ENCODE peak calls at places on chromosomes 7 and 10, in eight cellular contexts. C is fibroblast of lung, B is right lobe of liver, I is tibial artery, S is lower lobe of right lung, Y is heart right ventricle, G is esophagus squamous epithelium, W is adrenal gland. L is an unnamed sample. For H3K27me3, the result is how much of the 10 kb centered on the place peaks cover.

GRCh38 chr7:68642727-68643126 is 955.5 kb upstream of the AUTS2 start:
- DNase-seq in C (no peak), B (no peak), I (no peak), S (no peak), Y (no peak), G (no peak), W (no peak), L (no peak)

GRCh38 chr10:63666836-63667383 is 145.7 kb downstream of the REEP3 start:
- DNase-seq in C (peak), B (no peak), I (no peak), S (no peak), Y (no peak), G (no peak), W (no peak), L (no peak)

GRCh38 chr10:57320416-57320815 is 947.3 kb downstream of the IPMK start:
- DNase-seq in C (no peak), B (no peak), I (no peak), S (no peak), Y (no peak), G (no peak), W (no peak), L (no peak)

GRCh38 chr7:138608292-138608691 is 92.9 kb downstream of the SVOPL start:
- DNase-seq in C (peak), B (no peak), I (no peak), S (no peak), Y (no peak), G (no peak), W (no peak), L (no peak)

GRCh38 chr10:70592186-70592735 is 10.3 kb downstream of the PRF1 start:
- DNase-seq in C (no peak), B (no peak), I (no peak), S (no peak), Y (no peak), G (no peak), W (no peak), L (no peak)

GRCh38 chr10:127973810-127974311 is 67.0 kb downstream of the PTPRE start:
- DNase-seq in C (no peak), B (no peak), I (no peak), S (no peak), Y (no peak), G (no peak), W (peak), L (no peak)

GRCh38 chr10:113158183-113158582 is 208.1 kb downstream of the TCF7L2 start:
- DNase-seq in C (peak), B (no peak), I (no peak), S (no peak), Y (no peak), G (no peak), W (no peak), L (no peak)

GRCh38 chr10:11658801-11659368 is 47.4 kb upstream of the USP6NL start:
- DNase-seq in C (no peak), B (no peak), I (no peak), S (no peak), Y (no peak), G (no peak), W (peak), L (peak)

GRCh38 chr10:102773986-102774385 is 30.2 kb downstream of the WBP1L start:
- DNase-seq in C (no peak), B (no peak), I (peak), S (no peak), Y (no peak), G (no peak), W (no peak), L (no peak)

GRCh38 chr10:92969151-92969550 is 91.4 kb upstream of the CYP26C1 start:
- DNase-seq in C (no peak), B (no peak), I (no peak), S (no peak), Y (no peak), G (no peak), W (no peak), L (no peak)

GRCh38 chr7:88224596-88225275 is 4.9 kb upstream of the SRI start:
- DNase-seq in C (peak), B (no peak), I (no peak), S (no peak), Y (no peak), G (no peak), W (no peak), L (no peak)

GRCh38 chr10:71217266-71218045 is 5.1 kb downstream of the UNC5B start:
- DNase-seq in C (no peak), B (no peak), I (peak), S (no peak), Y (peak), G (no peak), W (no peak), L (peak)

GRCh38 chr10:18616337-18616736 is 35.0 kb downstream of the NSUN6 start:
- DNase-seq in C (peak), B (no peak), I (no peak), S (no peak), Y (no peak), G (no peak), W (no peak), L (no peak)

GRCh38 chr7:11726251-11727155 is 105.5 kb downstream of the THSD7A start:
- DNase-seq in C (peak), B (no peak), I (no peak), S (no peak), Y (peak), G (no peak), W (no peak), L (no peak)

GRCh38 chr7:139777948-139778841 is at the start of gene HIPK2:
- DNase-seq in C (peak), B (peak), I (peak), S (peak), Y (peak), G (peak), W (peak), L (peak)

GRCh38 chr7:20738517-20739481 is 47.9 kb downstream of the SP8 start:
- DNase-seq in C (no peak), B (no peak), I (no peak), S (no peak), Y (no peak), G (no peak), W (no peak), L (peak)

GRCh38 chr7:20737840-20738448 is 48.7 kb downstream of the SP8 start:
- DNase-seq in C (no peak), B (no peak), I (no peak), S (no peak), Y (no peak), G (no peak), W (no peak), L (peak)

GRCh38 chr7:20744913-20745587 is 41.6 kb downstream of the SP8 start:
- DNase-seq in C (peak), B (no peak), I (no peak), S (no peak), Y (no peak), G (no peak), W (no peak), L (peak)

GRCh38 chr7:20742913-20743312 is 43.8 kb downstream of the SP8 start:
- DNase-seq in C (no peak), B (no peak), I (no peak), S (no peak), Y (no peak), G (no peak), W (no peak), L (no peak)

DNA sequence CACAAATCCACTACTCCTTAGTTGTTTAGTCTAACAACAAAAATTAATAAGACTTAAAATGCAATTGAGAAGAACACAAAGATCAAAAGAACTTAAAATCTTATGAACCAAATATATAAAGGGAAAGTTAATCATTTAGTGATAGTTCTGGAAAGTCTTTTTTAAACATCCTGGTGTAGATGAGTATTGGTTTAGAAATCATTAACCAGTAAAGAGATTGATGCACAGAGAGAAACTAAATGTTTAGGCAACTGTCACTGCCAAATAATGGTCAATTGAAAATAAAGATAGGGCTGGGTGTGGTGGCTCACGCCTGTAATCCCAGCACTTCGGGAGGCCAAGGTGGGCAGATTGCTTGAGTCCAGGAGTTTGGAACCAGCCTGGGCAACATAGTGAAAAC is 44.9 kb downstream of the SP8 start:
- DNase-seq in C (no peak), B (no peak), I (no peak), S (no peak), Y (no peak), G (no peak), W (no peak), L (no peak)
- H3K27me3 ChIP-seq in C (under half), B (under half), I (under half), S (under half), Y (under half), G (under half), W (under half), L (under half)

DNA sequence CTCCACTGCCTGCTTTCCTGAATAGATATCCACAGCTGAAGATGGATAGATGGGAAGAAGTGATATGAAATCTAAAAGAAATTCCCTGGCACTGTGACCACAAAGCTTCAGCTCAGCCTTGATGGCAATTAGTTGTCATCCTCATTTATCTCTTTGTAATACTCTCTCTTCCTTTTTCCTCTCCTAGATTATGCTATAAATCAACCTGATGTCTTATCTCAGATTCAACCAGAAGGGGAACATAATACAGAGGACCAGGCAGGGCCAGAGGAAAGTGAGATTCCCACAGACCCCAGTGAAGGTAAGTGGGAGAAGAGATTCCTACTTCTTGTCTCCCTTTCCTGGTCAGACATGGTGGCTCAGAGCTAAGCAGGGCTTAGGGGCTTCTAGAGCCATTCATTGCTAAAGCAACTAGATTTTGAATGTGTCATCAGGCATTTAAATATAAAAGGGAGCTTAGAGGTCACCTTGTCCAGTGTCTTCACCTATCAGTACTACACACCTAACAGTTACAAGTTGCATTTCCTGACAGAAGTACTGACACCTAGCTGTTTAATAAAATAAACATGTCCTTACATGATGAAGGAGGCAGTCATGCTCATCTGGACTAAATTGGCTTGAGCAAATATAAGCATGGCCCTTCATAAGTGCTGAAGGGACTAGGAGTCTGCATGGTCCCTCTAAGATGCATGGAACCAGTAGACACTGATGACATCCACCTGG is 19.5 kb downstream of the ZNF398 start:
- DNase-seq in C (no peak), B (no peak), I (no peak), S (no peak), Y (no peak), G (no peak), W (no peak), L (no peak)
- TF ChIP-seq CTCF in C (no peak), B (no peak), I (no peak), S (no peak), Y (no peak), G (no peak), W (no peak), L (no peak)

DNA sequence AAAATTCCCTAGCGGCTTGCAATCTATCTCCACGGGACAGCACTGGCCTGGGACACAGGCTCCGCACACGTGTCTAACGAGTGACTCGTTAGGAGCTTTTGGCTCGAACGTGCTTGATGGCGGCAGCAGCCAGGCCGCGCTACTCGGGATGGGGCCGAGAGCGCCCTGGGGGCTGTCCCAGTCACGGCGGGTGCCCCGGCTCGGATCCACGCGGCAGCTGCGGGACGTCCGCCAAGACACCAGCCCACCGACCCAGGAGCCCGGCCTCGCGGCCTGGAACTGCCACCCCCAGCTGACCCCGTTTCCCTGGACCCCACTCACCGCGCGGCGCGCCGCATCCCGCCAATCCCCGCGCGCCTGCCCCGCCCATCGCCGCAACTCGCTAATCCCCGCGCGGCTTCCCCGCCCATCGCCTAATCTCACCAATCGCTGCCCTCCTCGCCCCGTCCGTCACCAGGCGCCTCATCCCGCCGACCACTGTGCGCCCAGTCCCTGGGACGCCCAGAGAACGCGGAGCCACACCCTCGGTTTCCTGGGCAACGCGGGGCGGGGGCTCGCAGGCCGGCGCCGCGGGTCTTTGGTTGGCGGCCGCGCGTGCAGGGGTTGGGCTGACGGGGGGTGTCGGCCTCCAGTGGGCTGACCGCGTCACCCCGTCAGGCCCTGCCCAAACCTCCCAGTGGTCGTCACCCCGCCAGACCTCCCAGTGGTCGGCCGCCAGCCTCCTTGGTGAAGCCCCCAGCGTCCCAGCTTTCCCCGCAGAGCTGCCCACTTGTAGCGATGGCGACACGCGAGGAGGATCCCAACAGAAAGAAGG is at the start of gene POLD2:
- DNase-seq in C (peak), B (peak), I (peak), S (peak), Y (peak), G (peak), W (peak), L (peak)
- H3K27me3 ChIP-seq in C (under half), B (under half), I (under half), S (under half), Y (under half), G (under half), W (under half), L (under half)

GRCh38 chr10:99854860-99855259 is 72.4 kb downstream of the ABCC2 start:
- DNase-seq in C (peak), B (no peak), I (no peak), S (no peak), Y (no peak), G (no peak), W (no peak), L (peak)
- TF ChIP-seq CTCF in C (peak), B (peak), I (peak), S (peak), Y (no peak), G (peak), W (peak), L (no peak)

DNA sequence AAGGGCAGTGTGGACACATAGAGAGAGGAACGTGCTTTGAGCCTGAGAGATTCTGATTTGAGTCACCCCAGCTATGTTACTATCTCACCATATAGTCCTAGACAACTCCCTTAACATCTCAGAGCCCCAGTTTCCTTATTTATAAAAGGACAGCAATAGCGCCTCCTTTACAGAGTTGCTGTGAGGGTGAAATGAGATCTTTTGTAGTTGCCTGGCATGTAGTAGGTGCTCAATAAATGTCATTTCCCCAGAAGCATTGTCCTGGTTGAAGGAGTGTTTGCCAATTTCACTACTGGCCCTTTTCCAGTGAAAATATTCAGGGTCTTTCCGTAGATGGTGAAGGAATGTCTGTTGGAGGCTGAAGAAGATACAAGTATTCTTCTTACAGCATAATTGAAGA is 51.3 kb upstream of the FAM180A start:
- DNase-seq in C (no peak), B (no peak), I (no peak), S (no peak), Y (no peak), G (no peak), W (no peak), L (no peak)
- H3K27me3 ChIP-seq in C (under half), B (under half), I (under half), S (under half), Y (under half), G (under half), W (under half), L (under half)

DNA sequence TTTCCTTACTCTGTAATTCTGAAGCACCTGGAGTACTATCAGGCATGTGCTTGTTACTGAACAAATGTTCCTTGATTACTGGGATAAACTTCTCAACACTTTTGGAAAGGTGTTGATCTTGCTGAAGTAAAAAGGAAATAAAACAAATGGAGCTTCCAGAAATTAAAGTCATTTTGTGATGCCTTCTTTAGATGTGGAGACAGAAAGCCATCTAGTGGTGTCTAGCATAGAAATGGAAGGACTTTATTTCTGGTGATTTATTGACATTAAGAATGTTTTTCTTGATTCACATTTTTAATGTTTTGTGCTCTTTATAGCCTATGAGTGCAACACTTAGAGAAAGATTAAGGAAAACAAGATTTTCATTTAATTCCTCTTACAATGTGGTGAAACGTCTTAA is 1.4 kb downstream of the SFR1 start:
- DNase-seq in C (peak), B (no peak), I (no peak), S (no peak), Y (no peak), G (no peak), W (no peak), L (no peak)
- TF ChIP-seq CTCF in C (peak), B (peak), I (peak), S (peak), Y (no peak), G (peak), W (no peak), L (no peak)

GRCh38 chr7:19107142-19107391 is 10.4 kb downstream of the TWIST1 start:
- DNase-seq in C (no peak), B (no peak), I (no peak), S (no peak), Y (no peak), G (no peak), W (no peak), L (no peak)

GRCh38 chr7:19107392-19108147 is 9.9 kb downstream of the TWIST1 start:
- DNase-seq in C (peak), B (no peak), I (peak), S (no peak), Y (peak), G (no peak), W (no peak), L (no peak)

GRCh38 chr7:19110026-19110777 is 7.2 kb downstream of the TWIST1 start:
- DNase-seq in C (no peak), B (no peak), I (no peak), S (no peak), Y (no peak), G (no peak), W (no peak), L (no peak)

GRCh38 chr7:19110778-19111175 is 6.7 kb downstream of the TWIST1 start:
- DNase-seq in C (no peak), B (no peak), I (no peak), S (no peak), Y (no peak), G (no peak), W (no peak), L (no peak)

DNA sequence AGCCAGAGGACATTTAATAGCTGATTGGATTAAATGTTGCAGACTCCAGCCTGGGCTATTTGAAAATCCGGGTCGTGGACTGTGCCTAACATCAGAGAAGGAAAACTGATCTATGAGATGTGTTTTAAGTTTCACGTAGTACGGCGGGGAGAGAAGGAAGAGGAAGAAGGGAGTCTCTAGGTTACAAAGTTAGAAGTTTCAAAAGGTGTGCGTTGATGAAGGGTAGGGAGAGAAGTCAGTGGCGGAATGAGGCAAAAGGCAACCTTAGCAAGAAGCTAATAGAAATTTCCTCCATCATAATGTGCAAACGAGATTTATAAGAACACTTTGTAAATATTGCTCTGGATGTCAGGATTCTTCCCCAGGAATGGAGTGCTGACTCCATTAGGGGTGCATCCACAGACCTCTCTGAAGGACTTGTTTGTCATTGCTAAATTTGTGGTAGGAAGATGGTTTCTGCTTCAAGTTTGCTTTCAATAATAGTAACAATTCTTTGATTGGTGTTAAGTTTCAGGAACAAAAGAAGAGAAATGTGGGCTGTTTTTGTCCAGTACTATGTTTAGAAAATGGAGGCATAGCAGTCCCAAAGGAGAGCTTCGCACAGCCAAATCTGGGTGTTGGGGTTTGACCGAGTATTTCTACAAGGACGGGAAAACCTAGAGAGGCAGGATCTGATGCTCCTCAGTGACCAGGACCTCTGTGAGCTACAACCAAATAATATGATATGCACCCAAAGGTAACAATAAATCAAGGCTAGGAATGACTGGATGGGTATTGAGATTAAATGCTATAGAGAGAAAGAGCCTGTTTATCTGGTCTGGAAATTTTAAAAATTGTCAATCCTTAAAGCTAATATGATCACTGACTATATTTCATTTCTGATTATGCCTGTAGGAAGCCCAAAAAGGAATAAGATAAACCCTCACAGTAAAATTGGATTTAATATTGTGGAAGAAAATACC is 8.2 kb downstream of the TWIST1 start:
- DNase-seq in C (no peak), B (no peak), I (no peak), S (no peak), Y (no peak), G (no peak), W (no peak), L (no peak)
- H3K27me3 ChIP-seq in C (under half), B (under half), I (under half), S (half or more), Y (half or more), G (under half), W (half or more), L (under half)

GRCh38 chr7:23938937-23939552 is 229.0 kb downstream of the STK31 start:
- DNase-seq in C (peak), B (peak), I (no peak), S (no peak), Y (no peak), G (no peak), W (no peak), L (peak)
- TF ChIP-seq CTCF in C (no peak), B (peak), I (no peak), S (no peak), Y (no peak), G (peak), W (no peak), L (peak)

L was measured in Caco-2.